ENCODE peak calls at places on chromosomes 5 and 9, in seven cellular contexts. M is MM.1S, I is progenitor cell of endocrine pancreas, F is BJ, A is A549, P is upper lobe of right lung, N is fibroblast of pulmonary artery. L is an unnamed sample.

GRCh38 chr5:132438931-132439330 is 51.6 kb downstream of the IRF1 start:
- DNase-seq in P (no peak), M (no peak), A (no peak), I (no peak), F (no peak), N (no peak), L (no peak)

GRCh38 chr9:124794902-124795491 is 18.1 kb downstream of the OLFML2A start:
- DNase-seq in P (no peak), A (peak; percentile 57), M (no peak), N (no peak), F (no peak), I (no peak), L (no peak)

GRCh38 chr9:98248737-98249474 is 6.5 kb downstream of the TBC1D2 start:
- DNase-seq in F (peak; percentile 94), M (no peak), P (peak; percentile 94), I (no peak), A (peak; percentile 77), N (peak; percentile 97), L (no peak)

GRCh38 chr9:93984860-93985259 is 29.7 kb upstream of the BARX1 start:
- DNase-seq in I (no peak), F (no peak), M (no peak), N (no peak), A (no peak), P (no peak), L (no peak)

GRCh38 chr9:98374385-98375051 is 119.1 kb upstream of the TBC1D2 start:
- DNase-seq in M (no peak), A (peak; percentile 84), F (peak; percentile 39), N (peak; percentile 99), P (no peak), I (no peak), L (no peak)

GRCh38 chr5:137234973-137235943 is 263.9 kb downstream of the SPOCK1 start:
- DNase-seq in P (no peak), I (no peak), F (no peak), M (no peak), A (no peak), N (no peak), L (no peak)

GRCh38 chr5:151141535-151141934 is 16.0 kb downstream of the ANXA6 start:
- DNase-seq in N (no peak), A (no peak), F (no peak), I (no peak), P (no peak), M (peak; percentile 97), L (no peak)

GRCh38 chr5:38603691-38604090 is 47.2 kb upstream of the LIFR start:
- DNase-seq in N (no peak), I (no peak), A (no peak), P (no peak), F (peak; percentile 29), M (no peak), L (no peak)

DNA sequence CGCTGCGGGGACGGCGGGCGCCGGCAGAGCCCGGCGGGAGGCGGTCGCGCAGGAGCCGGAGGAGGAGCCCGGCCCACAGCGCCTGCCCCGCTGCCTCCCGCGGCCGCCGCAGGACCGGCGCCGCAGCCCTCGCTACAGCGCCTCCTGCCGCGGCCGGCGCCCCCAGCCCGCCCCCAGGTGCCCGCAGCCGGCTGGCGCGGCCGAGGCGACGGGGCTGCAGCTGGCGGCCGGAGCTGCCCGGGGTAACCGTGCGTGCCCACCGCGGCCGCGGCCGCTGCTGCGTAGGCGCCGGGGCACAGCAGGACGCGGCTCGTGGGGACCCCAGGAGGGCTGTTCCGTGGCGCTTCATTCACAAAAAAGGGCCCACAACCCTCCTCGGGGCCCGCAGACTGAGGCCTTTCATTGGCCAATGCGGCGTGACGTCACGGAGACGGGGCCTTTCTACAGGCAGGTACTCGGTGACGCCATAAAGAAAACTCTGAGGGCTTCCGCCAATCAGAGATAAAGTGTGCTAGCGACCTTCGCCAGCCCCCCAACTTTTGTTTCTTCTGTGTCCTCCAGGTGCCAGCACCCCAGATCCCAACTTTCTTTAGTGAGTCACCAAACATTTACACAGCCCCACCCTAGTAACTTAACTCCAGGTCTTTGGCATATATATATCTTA is at the start of gene CDC14B:
- DNase-seq in A (peak; percentile 96), N (peak; percentile 91), P (peak; percentile 96), F (no peak), M (peak; percentile 73), I (peak; percentile 89), L (peak; percentile 92)
- TF ChIP-seq CTCF in A (peak; percentile 56), N (no peak), P (no peak), F (no peak), M (no peak), I (peak; percentile 8), L (no peak)

DNA sequence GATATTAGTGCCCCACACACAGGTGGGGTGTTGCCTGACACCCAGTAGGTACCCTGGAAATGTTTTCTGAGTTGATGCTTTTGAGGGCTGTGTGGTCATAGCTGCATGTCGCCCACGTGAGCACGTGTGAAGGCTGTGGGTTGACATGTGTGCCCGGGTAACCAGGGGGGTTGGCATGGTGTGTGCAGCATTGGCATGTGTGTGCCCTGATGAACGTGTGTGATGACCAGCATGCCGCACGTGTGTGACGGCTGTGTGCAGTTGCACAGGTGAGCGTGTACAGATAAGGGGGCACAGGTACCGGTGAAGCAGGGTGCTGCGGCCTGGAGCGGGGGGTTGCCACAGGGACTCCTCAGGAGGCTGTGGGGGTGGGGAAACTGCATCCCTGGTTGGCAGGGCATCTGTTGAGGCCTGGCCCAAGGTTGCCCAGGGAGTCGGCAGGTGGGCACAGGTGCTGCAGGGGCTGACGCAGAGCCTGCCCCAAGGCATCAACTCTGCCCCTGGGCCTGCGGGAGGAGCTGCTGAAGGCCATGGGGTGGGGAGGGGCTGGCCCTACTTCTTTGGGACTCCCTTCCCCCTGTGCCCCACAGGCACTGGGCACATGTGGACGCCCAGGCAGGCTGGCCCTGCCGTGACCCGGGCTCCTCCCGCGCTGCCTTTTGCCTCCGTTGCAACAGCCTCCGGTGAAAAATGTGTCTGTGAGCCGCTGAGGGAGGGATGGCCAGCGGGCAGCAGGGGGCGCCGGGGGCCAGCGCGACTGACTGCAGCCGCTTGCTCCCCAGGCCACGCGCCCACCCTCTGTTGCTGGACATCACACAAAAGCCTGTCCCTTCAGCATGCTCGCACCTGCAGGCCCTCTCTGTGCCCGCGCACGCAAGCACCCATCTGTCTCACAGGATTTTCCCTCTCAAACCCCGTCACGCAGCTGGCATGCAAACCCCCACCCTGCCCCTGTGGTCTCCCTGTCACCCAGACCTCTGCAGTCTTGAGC is 2.2 kb downstream of the UNC5A start:
- DNase-seq in P (no peak), M (no peak), A (peak; percentile 49), I (peak; percentile 61), N (peak; percentile 27), F (no peak), L (no peak)
- TF ChIP-seq CTCF in P (peak; percentile 27), M (peak; percentile 38), A (peak; percentile 63), I (peak; percentile 80), N (peak; percentile 49), F (peak; percentile 69), L (peak; percentile 56)

GRCh38 chr5:122029818-122030217 is 48.2 kb downstream of the LOX start:
- DNase-seq in M (no peak), P (no peak), A (no peak), I (no peak), N (no peak), F (no peak), L (no peak)

GRCh38 chr5:122035913-122036312 is 42.1 kb downstream of the LOX start:
- DNase-seq in M (no peak), I (no peak), N (no peak), P (no peak), F (no peak), A (no peak), L (no peak)

DNA sequence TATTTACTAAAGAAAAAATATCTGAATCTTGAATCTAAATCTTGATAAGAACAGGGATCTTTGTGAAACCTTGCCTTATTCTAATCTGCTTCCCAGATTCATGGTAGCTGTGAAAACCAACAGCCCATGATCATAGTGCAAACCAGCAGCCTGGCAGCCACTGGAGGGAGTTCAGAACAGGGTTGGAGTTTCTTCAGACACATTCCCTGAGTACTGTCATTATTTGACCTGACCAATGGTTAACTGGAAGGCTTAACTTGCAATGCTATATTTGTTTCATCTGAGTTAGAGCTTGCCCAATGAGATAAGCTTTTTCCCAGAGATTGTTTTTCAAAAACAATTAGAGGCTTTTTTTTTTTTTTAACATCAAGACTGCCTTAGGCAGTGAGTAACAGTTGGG is 47.8 kb downstream of the LOX start:
- DNase-seq in I (no peak), P (no peak), A (peak; percentile 7), F (no peak), N (peak; percentile 23), M (no peak), L (no peak)
- TF ChIP-seq CTCF in I (no peak), P (no peak), A (no peak), F (no peak), N (peak; percentile 13), M (no peak), L (no peak)

GRCh38 chr9:90915693-90916092 is 114.1 kb downstream of the SYK start:
- DNase-seq in M (peak; percentile 46), F (no peak), P (no peak), I (no peak), N (peak; percentile 17), A (peak; percentile 36), L (no peak)
- TF ChIP-seq CTCF in M (peak; percentile 46), F (peak; percentile 42), P (no peak), I (peak; percentile 35), N (peak; percentile 42), A (no peak), L (peak; percentile 43)

GRCh38 chr5:113190347-113190746 is 213.7 kb downstream of the DCP2 start:
- DNase-seq in I (no peak), F (no peak), M (no peak), N (peak; percentile 40), A (no peak), P (no peak), L (no peak)
- TF ChIP-seq CTCF in I (no peak), F (no peak), M (no peak), N (no peak), A (no peak), P (no peak), L (no peak)

L was measured in osteocyte.